ENCODE peak calls at places on chromosomes 12 and 14, in nine cellular contexts. One of them, this sample, is unnamed.

GRCh38 chr12:9509464-9510166 is 98.1 kb downstream of the KLRB1 start:
- DNase-seq in vagina: no peak
- DNase-seq in uterus: no peak
- DNase-seq in A549: no peak
- DNase-seq in pancreas: no peak
- DNase-seq in GM10248: no peak
- DNase-seq in RWPE1: peak; percentile 31
- DNase-seq in CD4-positive, alpha-beta T cell: no peak
- DNase-seq in SK-N-SH: no peak
- DNase-seq in this sample: no peak

GRCh38 chr12:109888179-109889020 is 8.1 kb upstream of the GLTP start:
- DNase-seq in CD4-positive, alpha-beta T cell: no peak
- DNase-seq in uterus: no peak
- DNase-seq in SK-N-SH: no peak
- DNase-seq in GM10248: no peak
- DNase-seq in RWPE1: peak; percentile 89
- DNase-seq in vagina: no peak
- DNase-seq in A549: peak; percentile 66
- DNase-seq in pancreas: no peak
- DNase-seq in this sample: no peak

GRCh38 chr12:15152864-15153263 is 68.4 kb downstream of the RERG start:
- DNase-seq in pancreas: no peak
- DNase-seq in vagina: no peak
- DNase-seq in CD4-positive, alpha-beta T cell: no peak
- DNase-seq in A549: no peak
- DNase-seq in uterus: no peak
- DNase-seq in SK-N-SH: no peak
- DNase-seq in RWPE1: peak; percentile 53
- DNase-seq in GM10248: no peak
- DNase-seq in this sample: no peak

GRCh38 chr12:3489057-3489456 is 1.9 kb upstream of the PRMT8 start:
- DNase-seq in GM10248: no peak
- DNase-seq in CD4-positive, alpha-beta T cell: no peak
- DNase-seq in RWPE1: peak; percentile 71
- DNase-seq in A549: no peak
- DNase-seq in uterus: no peak
- DNase-seq in SK-N-SH: no peak
- DNase-seq in pancreas: no peak
- DNase-seq in vagina: no peak
- DNase-seq in this sample: no peak

GRCh38 chr12:118376089-118377004 is at the start of gene SUDS3:
- DNase-seq in uterus: peak; percentile 95
- DNase-seq in pancreas: peak; percentile 94
- DNase-seq in RWPE1: peak; percentile 82
- DNase-seq in vagina: peak; percentile 91
- DNase-seq in CD4-positive, alpha-beta T cell: peak; percentile 93
- DNase-seq in SK-N-SH: peak; percentile 90
- DNase-seq in A549: peak; percentile 84
- DNase-seq in GM10248: peak; percentile 85
- DNase-seq in this sample: peak; percentile 87

GRCh38 chr12:104643921-104644669 is 187.3 kb downstream of the CHST11 start:
- DNase-seq in vagina: no peak
- DNase-seq in A549: no peak
- DNase-seq in uterus: no peak
- DNase-seq in CD4-positive, alpha-beta T cell: no peak
- DNase-seq in SK-N-SH: peak; percentile 33
- DNase-seq in pancreas: peak; percentile 40
- DNase-seq in GM10248: peak; percentile 25
- DNase-seq in RWPE1: no peak
- DNase-seq in this sample: no peak

GRCh38 chr14:71362282-71362681 is 455.0 kb downstream of the PCNX1 start:
- DNase-seq in SK-N-SH: no peak
- DNase-seq in GM10248: no peak
- DNase-seq in pancreas: no peak
- DNase-seq in RWPE1: no peak
- DNase-seq in uterus: no peak
- DNase-seq in vagina: no peak
- DNase-seq in A549: no peak
- DNase-seq in CD4-positive, alpha-beta T cell: no peak
- DNase-seq in this sample: peak; percentile 30

GRCh38 chr12:96872946-96873345 is 34.1 kb upstream of the NEDD1 start:
- DNase-seq in RWPE1: no peak
- DNase-seq in GM10248: no peak
- DNase-seq in uterus: no peak
- DNase-seq in SK-N-SH: no peak
- DNase-seq in A549: no peak
- DNase-seq in CD4-positive, alpha-beta T cell: no peak
- DNase-seq in vagina: no peak
- DNase-seq in pancreas: no peak
- DNase-seq in this sample: no peak

GRCh38 chr12:18224745-18225144 is 36.6 kb upstream of the PIK3C2G start:
- DNase-seq in vagina: no peak
- DNase-seq in SK-N-SH: peak; percentile 1
- DNase-seq in A549: peak; percentile 7
- DNase-seq in uterus: no peak
- DNase-seq in pancreas: no peak
- DNase-seq in GM10248: no peak
- DNase-seq in RWPE1: peak; percentile 12
- DNase-seq in CD4-positive, alpha-beta T cell: no peak
- DNase-seq in this sample: peak; percentile 9

DNA sequence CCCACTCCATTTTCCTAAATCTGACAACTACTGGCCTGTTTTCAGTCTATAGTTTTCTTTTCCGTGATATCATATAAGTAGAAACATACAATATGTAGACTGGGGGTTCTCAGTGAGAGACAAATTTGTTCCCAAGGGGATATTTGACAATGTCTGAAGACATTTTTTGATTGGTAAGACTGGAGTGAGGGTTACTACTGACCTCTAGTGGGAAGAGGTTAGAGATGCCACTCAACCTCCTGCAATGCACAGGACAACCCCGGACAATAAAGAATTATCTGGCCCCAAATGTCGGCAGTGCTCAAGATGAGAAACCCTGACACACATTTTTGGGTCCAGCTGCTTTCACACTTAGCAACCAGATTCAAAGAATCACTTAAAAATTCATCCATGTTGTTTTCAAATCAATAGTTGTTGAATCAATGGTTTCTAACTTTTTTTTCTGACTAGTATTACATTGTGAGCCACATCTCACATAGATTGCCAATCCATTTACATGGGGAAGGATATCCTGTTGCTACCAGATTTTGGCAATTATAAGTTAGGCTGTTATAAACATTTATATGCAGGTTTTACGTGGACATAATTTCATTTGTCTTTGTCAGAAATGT is 307.1 kb downstream of the RPL10L start:
- DNase-seq in CD4-positive, alpha-beta T cell: no peak
- DNase-seq in uterus: no peak
- DNase-seq in vagina: no peak
- DNase-seq in RWPE1: peak; percentile 9
- DNase-seq in GM10248: no peak
- DNase-seq in pancreas: no peak
- DNase-seq in A549: no peak
- DNase-seq in SK-N-SH: peak; percentile 0
- DNase-seq in this sample: peak; percentile 28
- TF ChIP-seq CTCF in CD4-positive, alpha-beta T cell: no peak
- TF ChIP-seq CTCF in uterus: peak; percentile 23
- TF ChIP-seq CTCF in vagina: no peak
- TF ChIP-seq CTCF in RWPE1: peak; percentile 66
- TF ChIP-seq CTCF in GM10248: peak; percentile 50
- TF ChIP-seq CTCF in pancreas: no peak
- TF ChIP-seq CTCF in A549: peak; percentile 33
- TF ChIP-seq CTCF in SK-N-SH: peak; percentile 58
- TF ChIP-seq CTCF in this sample: peak; percentile 61

GRCh38 chr12:45388545-45388944 is 172.7 kb downstream of the ANO6 start:
- DNase-seq in uterus: peak; percentile 35
- DNase-seq in RWPE1: peak; percentile 41
- DNase-seq in SK-N-SH: peak; percentile 56
- DNase-seq in CD4-positive, alpha-beta T cell: no peak
- DNase-seq in vagina: no peak
- DNase-seq in A549: peak; percentile 54
- DNase-seq in GM10248: no peak
- DNase-seq in pancreas: no peak
- DNase-seq in this sample: peak; percentile 22
- TF ChIP-seq CTCF in uterus: peak; percentile 54
- TF ChIP-seq CTCF in RWPE1: peak; percentile 53
- TF ChIP-seq CTCF in SK-N-SH: peak; percentile 73
- TF ChIP-seq CTCF in CD4-positive, alpha-beta T cell: peak; percentile 16
- TF ChIP-seq CTCF in vagina: peak; percentile 41
- TF ChIP-seq CTCF in A549: peak; percentile 78
- TF ChIP-seq CTCF in GM10248: peak; percentile 46
- TF ChIP-seq CTCF in pancreas: no peak
- TF ChIP-seq CTCF in this sample: peak; percentile 57

DNA sequence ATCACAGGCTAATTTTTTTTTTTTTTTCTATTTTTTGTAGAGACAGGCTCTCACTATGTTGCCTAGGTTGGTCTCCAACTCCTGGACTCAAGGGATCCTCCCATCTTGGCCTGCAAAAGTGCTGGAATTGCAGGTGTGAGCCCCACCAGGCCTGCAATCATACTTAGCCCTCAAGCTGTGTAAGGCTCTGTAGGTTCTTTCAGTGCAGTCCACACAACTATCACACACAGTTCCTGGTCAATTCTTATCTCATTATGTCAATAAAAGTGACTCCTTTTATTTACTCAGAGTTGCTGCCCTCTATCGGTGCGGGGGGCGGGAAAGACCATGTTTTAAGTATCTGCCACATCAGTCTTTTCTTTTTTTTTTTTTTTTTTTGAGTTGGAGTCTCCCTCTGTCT is 29.0 kb downstream of the SLC2A3 start:
- DNase-seq in CD4-positive, alpha-beta T cell: no peak
- DNase-seq in GM10248: peak; percentile 21
- DNase-seq in pancreas: peak; percentile 69
- DNase-seq in uterus: no peak
- DNase-seq in A549: peak; percentile 90
- DNase-seq in RWPE1: peak; percentile 48
- DNase-seq in vagina: no peak
- DNase-seq in SK-N-SH: peak; percentile 28
- DNase-seq in this sample: peak; percentile 48
- TF ChIP-seq CTCF in CD4-positive, alpha-beta T cell: no peak
- TF ChIP-seq CTCF in GM10248: peak; percentile 21
- TF ChIP-seq CTCF in pancreas: no peak
- TF ChIP-seq CTCF in uterus: no peak
- TF ChIP-seq CTCF in A549: peak; percentile 53
- TF ChIP-seq CTCF in RWPE1: no peak
- TF ChIP-seq CTCF in vagina: no peak
- TF ChIP-seq CTCF in SK-N-SH: peak; percentile 59
- TF ChIP-seq CTCF in this sample: peak; percentile 3

GRCh38 chr12:94980577-94980976 is 22.9 kb downstream of the NDUFA12 start:
- DNase-seq in vagina: no peak
- DNase-seq in uterus: no peak
- DNase-seq in pancreas: no peak
- DNase-seq in A549: no peak
- DNase-seq in RWPE1: no peak
- DNase-seq in CD4-positive, alpha-beta T cell: no peak
- DNase-seq in GM10248: no peak
- DNase-seq in SK-N-SH: peak; percentile 21
- DNase-seq in this sample: no peak
- TF ChIP-seq CTCF in vagina: no peak
- TF ChIP-seq CTCF in uterus: no peak
- TF ChIP-seq CTCF in pancreas: no peak
- TF ChIP-seq CTCF in A549: peak; percentile 41
- TF ChIP-seq CTCF in RWPE1: peak; percentile 9
- TF ChIP-seq CTCF in CD4-positive, alpha-beta T cell: peak; percentile 50
- TF ChIP-seq CTCF in GM10248: peak; percentile 13
- TF ChIP-seq CTCF in SK-N-SH: peak; percentile 32
- TF ChIP-seq CTCF in this sample: peak; percentile 25

DNA sequence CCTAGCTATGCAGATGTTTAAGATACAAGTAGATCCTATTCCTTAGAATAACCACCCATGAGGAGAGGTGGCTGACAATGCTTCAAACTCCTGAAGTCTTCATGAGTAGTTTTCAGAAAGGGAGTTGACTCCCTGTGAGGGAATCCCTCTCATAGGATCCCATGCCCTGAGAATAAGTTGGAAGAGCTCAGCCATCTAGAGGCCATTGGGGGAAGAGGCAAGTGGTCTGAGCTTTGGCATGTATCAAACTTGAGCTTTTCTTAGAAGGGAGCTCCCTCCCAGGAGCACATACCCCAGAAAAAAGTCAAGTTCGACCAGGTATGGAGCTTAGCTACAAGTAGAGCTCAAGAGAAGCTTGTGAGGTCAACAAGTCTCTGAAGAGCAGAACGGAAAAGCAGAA is 165.7 kb upstream of the RBM19 start:
- DNase-seq in GM10248: no peak
- DNase-seq in RWPE1: no peak
- DNase-seq in CD4-positive, alpha-beta T cell: no peak
- DNase-seq in A549: no peak
- DNase-seq in pancreas: no peak
- DNase-seq in vagina: no peak
- DNase-seq in SK-N-SH: no peak
- DNase-seq in uterus: no peak
- DNase-seq in this sample: no peak
- TF ChIP-seq CTCF in GM10248: no peak
- TF ChIP-seq CTCF in RWPE1: no peak
- TF ChIP-seq CTCF in CD4-positive, alpha-beta T cell: no peak
- TF ChIP-seq CTCF in A549: no peak
- TF ChIP-seq CTCF in pancreas: no peak
- TF ChIP-seq CTCF in vagina: no peak
- TF ChIP-seq CTCF in SK-N-SH: no peak
- TF ChIP-seq CTCF in uterus: no peak
- TF ChIP-seq CTCF in this sample: no peak

DNA sequence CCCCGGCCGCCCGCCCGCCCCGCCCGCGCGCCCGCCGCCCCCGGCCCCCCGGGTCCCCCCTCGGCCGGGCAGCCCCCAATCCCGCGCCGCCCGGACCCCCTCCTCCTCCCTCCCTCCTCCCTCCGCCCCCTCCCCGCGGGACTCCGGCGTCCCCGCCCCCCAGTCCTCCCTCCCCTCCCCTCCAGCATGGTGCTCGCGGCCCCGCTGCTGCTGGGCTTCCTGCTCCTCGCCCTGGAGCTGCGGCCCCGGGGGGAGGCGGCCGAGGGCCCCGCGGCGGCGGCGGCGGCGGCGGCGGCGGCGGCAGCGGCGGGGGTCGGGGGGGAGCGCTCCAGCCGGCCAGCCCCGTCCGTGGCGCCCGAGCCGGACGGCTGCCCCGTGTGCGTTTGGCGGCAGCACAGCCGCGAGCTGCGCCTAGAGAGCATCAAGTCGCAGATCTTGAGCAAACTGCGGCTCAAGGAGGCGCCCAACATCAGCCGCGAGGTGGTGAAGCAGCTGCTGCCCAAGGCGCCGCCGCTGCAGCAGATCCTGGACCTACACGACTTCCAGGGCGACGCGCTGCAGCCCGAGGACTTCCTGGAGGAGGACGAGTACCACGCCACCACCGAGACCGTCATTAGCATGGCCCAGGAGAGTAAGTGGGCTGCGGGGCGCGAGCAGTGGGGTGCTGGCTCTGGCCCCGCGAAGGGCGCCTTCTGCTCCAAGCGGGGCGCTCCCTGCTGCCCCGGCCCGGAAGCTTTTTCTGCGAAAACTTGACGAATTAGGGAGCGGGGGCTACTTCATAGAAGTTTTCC is 404 bp downstream of the GDF11 start:
- DNase-seq in vagina: no peak
- DNase-seq in uterus: peak; percentile 64
- DNase-seq in GM10248: peak; percentile 75
- DNase-seq in A549: peak; percentile 65
- DNase-seq in CD4-positive, alpha-beta T cell: peak; percentile 60
- DNase-seq in RWPE1: peak; percentile 46
- DNase-seq in SK-N-SH: peak; percentile 91
- DNase-seq in pancreas: peak; percentile 64
- DNase-seq in this sample: peak; percentile 69
- TF ChIP-seq CTCF in vagina: no peak
- TF ChIP-seq CTCF in uterus: no peak
- TF ChIP-seq CTCF in GM10248: peak; percentile 22
- TF ChIP-seq CTCF in A549: no peak
- TF ChIP-seq CTCF in CD4-positive, alpha-beta T cell: no peak
- TF ChIP-seq CTCF in RWPE1: no peak
- TF ChIP-seq CTCF in SK-N-SH: peak; percentile 13
- TF ChIP-seq CTCF in pancreas: no peak
- TF ChIP-seq CTCF in this sample: peak; percentile 21

GRCh38 chr14:68896132-68896531 is 83.0 kb downstream of the ACTN1 start:
- DNase-seq in vagina: no peak
- DNase-seq in GM10248: no peak
- DNase-seq in pancreas: no peak
- DNase-seq in uterus: no peak
- DNase-seq in CD4-positive, alpha-beta T cell: no peak
- DNase-seq in SK-N-SH: no peak
- DNase-seq in RWPE1: no peak
- DNase-seq in A549: no peak
- DNase-seq in this sample: no peak
- TF ChIP-seq CTCF in vagina: no peak
- TF ChIP-seq CTCF in GM10248: no peak
- TF ChIP-seq CTCF in pancreas: no peak
- TF ChIP-seq CTCF in uterus: no peak
- TF ChIP-seq CTCF in CD4-positive, alpha-beta T cell: no peak
- TF ChIP-seq CTCF in SK-N-SH: peak; percentile 34
- TF ChIP-seq CTCF in RWPE1: no peak
- TF ChIP-seq CTCF in A549: peak; percentile 19
- TF ChIP-seq CTCF in this sample: peak; percentile 42